ENCODE peak calls at places on chromosomes 11 and 22, in eight cellular contexts. N is COLO829, V is HS-5, Y is HTR-8/SVneo, T is omental fat pad, O is HFF-Myc, K is iris pigment epithelial cell, J is small intestine. I is an unnamed sample.

GRCh38 chr11:1749787-1750351 is 526 bp downstream of the IFITM10 start:
- DNase-seq in N (peak), V (peak), Y (no peak), T (no peak), O (no peak), K (peak), J (peak), I (peak)

GRCh38 chr11:113197456-113197855 is 116.9 kb upstream of the TTC12 start:
- DNase-seq in N (no peak), V (no peak), Y (no peak), T (no peak), O (no peak), K (no peak), J (no peak), I (no peak)

GRCh38 chr22:27984001-27984695 is 65.1 kb upstream of the PITPNB start:
- DNase-seq in N (no peak), V (no peak), Y (no peak), T (no peak), O (no peak), K (no peak), J (no peak), I (no peak)

GRCh38 chr11:123519055-123519796 is 89.2 kb downstream of the GRAMD1B start:
- DNase-seq in N (no peak), V (no peak), Y (peak), T (no peak), O (no peak), K (no peak), J (no peak), I (peak)

GRCh38 chr11:120632579-120632978 is 121.0 kb downstream of the GRIK4 start:
- DNase-seq in N (no peak), V (no peak), Y (no peak), T (no peak), O (no peak), K (peak), J (no peak), I (no peak)

GRCh38 chr11:103450241-103450640 is 341.0 kb downstream of the DYNC2H1 start:
- DNase-seq in N (no peak), V (no peak), Y (no peak), T (no peak), O (no peak), K (peak), J (no peak), I (peak)

GRCh38 chr11:66956689-66957290 is 1.4 kb downstream of the PC start:
- DNase-seq in N (no peak), V (no peak), Y (no peak), T (no peak), O (peak), K (peak), J (no peak), I (peak)

GRCh38 chr22:46251816-46252380 is 1.8 kb upstream of the CDPF1 start:
- DNase-seq in N (no peak), V (no peak), Y (no peak), T (no peak), O (no peak), K (no peak), J (no peak), I (no peak)

GRCh38 chr11:125923012-125923579 is 18.8 kb downstream of the DDX25 start:
- DNase-seq in N (peak), V (peak), Y (peak), T (no peak), O (peak), K (peak), J (peak), I (peak)

GRCh38 chr22:42283288-42284229 is 13.1 kb upstream of the TCF20 start:
- DNase-seq in N (no peak), V (no peak), Y (no peak), T (no peak), O (no peak), K (no peak), J (no peak), I (no peak)

GRCh38 chr22:28025333-28025732 is 106.3 kb upstream of the PITPNB start:
- DNase-seq in N (no peak), V (no peak), Y (no peak), T (peak), O (no peak), K (no peak), J (no peak), I (no peak)

GRCh38 chr11:63845305-63845704 is 6.4 kb downstream of the MARK2 start:
- DNase-seq in N (no peak), V (peak), Y (no peak), T (no peak), O (no peak), K (peak), J (no peak), I (peak)

GRCh38 chr11:40166892-40167291 is 1292.6 kb downstream of the LRRC4C start:
- DNase-seq in N (no peak), V (no peak), Y (no peak), T (no peak), O (no peak), K (no peak), J (no peak), I (no peak)

GRCh38 chr11:132848336-132848735 is 684.0 kb downstream of the OPCML start:
- DNase-seq in N (no peak), V (no peak), Y (no peak), T (no peak), O (no peak), K (no peak), J (no peak), I (no peak)

GRCh38 chr11:74739546-74740270 is 8.5 kb upstream of the CHRDL2 start:
- DNase-seq in N (peak), V (no peak), Y (peak), T (no peak), O (no peak), K (peak), J (peak), I (peak)

GRCh38 chr11:30244255-30244654 is 13.4 kb downstream of the FSHB start:
- DNase-seq in N (peak), V (peak), Y (peak), T (no peak), O (no peak), K (peak), J (no peak), I (peak)

GRCh38 chr22:37218771-37219411 is 6.6 kb upstream of the SSTR3 start:
- DNase-seq in N (no peak), V (no peak), Y (no peak), T (no peak), O (no peak), K (no peak), J (peak), I (no peak)

GRCh38 chr22:46636221-46637002 is 16.2 kb downstream of the GRAMD4 start:
- DNase-seq in N (no peak), V (no peak), Y (no peak), T (no peak), O (no peak), K (no peak), J (no peak), I (no peak)

GRCh38 chr11:67351275-67352005 is 1.9 kb downstream of the POLD4 start:
- DNase-seq in N (peak), V (no peak), Y (peak), T (no peak), O (no peak), K (peak), J (peak), I (peak)

GRCh38 chr22:22462813-22463567 is 45.6 kb downstream of the ZNF280B start:
- DNase-seq in N (no peak), V (no peak), Y (no peak), T (no peak), O (no peak), K (peak), J (no peak), I (no peak)

GRCh38 chr11:75499423-75500305 is 26.1 kb downstream of the GDPD5 start:
- DNase-seq in N (no peak), V (peak), Y (peak), T (no peak), O (peak), K (peak), J (no peak), I (peak)

GRCh38 chr11:88175004-88175706 is at the start of gene RAB38:
- DNase-seq in N (peak), V (no peak), Y (no peak), T (peak), O (no peak), K (peak), J (peak), I (no peak)

GRCh38 chr11:77073328-77074001 is 6.7 kb downstream of the CAPN5 start:
- DNase-seq in N (no peak), V (peak), Y (peak), T (peak), O (peak), K (peak), J (peak), I (peak)

GRCh38 chr22:19292262-19293230 is 1.0 kb upstream of the CLTCL1 start:
- DNase-seq in N (no peak), V (no peak), Y (no peak), T (no peak), O (no peak), K (no peak), J (no peak), I (peak)

GRCh38 chr22:45518580-45518991 is 15.9 kb downstream of the FBLN1 start:
- DNase-seq in N (no peak), V (no peak), Y (no peak), T (no peak), O (no peak), K (no peak), J (no peak), I (no peak)

GRCh38 chr11:35540526-35540925 is 15.1 kb upstream of the PAMR1 start:
- DNase-seq in N (no peak), V (no peak), Y (no peak), T (no peak), O (no peak), K (no peak), J (no peak), I (peak)

GRCh38 chr22:46360097-46360496 is 24.6 kb downstream of the TRMU start:
- DNase-seq in N (no peak), V (no peak), Y (no peak), T (no peak), O (no peak), K (no peak), J (no peak), I (no peak)

GRCh38 chr22:39208013-39208680 is 36.6 kb downstream of the PDGFB start:
- DNase-seq in N (no peak), V (no peak), Y (no peak), T (no peak), O (no peak), K (no peak), J (no peak), I (no peak)

GRCh38 chr11:119538748-119539147 is 115.8 kb upstream of the THY1 start:
- DNase-seq in N (no peak), V (peak), Y (no peak), T (no peak), O (no peak), K (peak), J (no peak), I (peak)

GRCh38 chr11:133476570-133477262 is 55.6 kb downstream of the OPCML start:
- DNase-seq in N (no peak), V (no peak), Y (no peak), T (no peak), O (no peak), K (no peak), J (no peak), I (no peak)

GRCh38 chr11:3087821-3088800 is 30.9 kb upstream of the CARS1 start:
- DNase-seq in N (no peak), V (no peak), Y (no peak), T (no peak), O (no peak), K (no peak), J (no peak), I (peak)

I was measured in fibroblast of villous mesenchyme.